ENCODE peak calls at places on chromosomes 5 and 9, in eight cellular contexts. D, E, R, T, M, K, Q and F are unnamed samples.

GRCh38 chr5:145912019-145912418 is 24.4 kb upstream of the SH3RF2 start:
- DNase-seq in D (no peak), E (no peak), R (no peak), T (no peak), M (no peak), K (no peak), Q (no peak), F (no peak)

GRCh38 chr9:13033959-13034695 is 245.4 kb downstream of the MPDZ start:
- DNase-seq in D (peak), E (peak), R (peak), T (peak), M (peak), K (peak), Q (peak), F (peak)

GRCh38 chr9:87959916-87960581 is 14.3 kb downstream of the CDK20 start:
- DNase-seq in D (peak), E (no peak), R (no peak), T (peak), M (no peak), K (no peak), Q (peak), F (no peak)

GRCh38 chr9:136853596-136854112 is 1.5 kb downstream of the MAMDC4 start:
- DNase-seq in D (no peak), E (no peak), R (no peak), T (no peak), M (no peak), K (no peak), Q (no peak), F (peak)

GRCh38 chr9:77977210-77977611 is 54.4 kb downstream of the GNAQ start:
- DNase-seq in D (peak), E (peak), R (peak), T (peak), M (peak), K (peak), Q (peak), F (peak)

GRCh38 chr5:141734501-141735231 is 52.6 kb upstream of the ARAP3 start:
- DNase-seq in D (peak), E (peak), R (peak), T (peak), M (peak), K (peak), Q (peak), F (peak)

GRCh38 chr5:110940136-110940535 is 131.4 kb upstream of the TSLP start:
- DNase-seq in D (no peak), E (no peak), R (no peak), T (peak), M (no peak), K (no peak), Q (peak), F (no peak)

GRCh38 chr5:40121236-40121635 is 558.5 kb upstream of the PTGER4 start:
- DNase-seq in D (no peak), E (no peak), R (no peak), T (no peak), M (no peak), K (no peak), Q (no peak), F (no peak)

GRCh38 chr9:68822596-68823165 is 117.6 kb downstream of the PIP5K1B start:
- DNase-seq in D (no peak), E (no peak), R (no peak), T (no peak), M (no peak), K (no peak), Q (no peak), F (no peak)

GRCh38 chr5:159880676-159881075 is 35.6 kb upstream of the ADRA1B start:
- DNase-seq in D (no peak), E (no peak), R (no peak), T (no peak), M (no peak), K (no peak), Q (no peak), F (no peak)

GRCh38 chr9:138103111-138103823 is 225.7 kb downstream of the CACNA1B start:
- DNase-seq in D (no peak), E (no peak), R (no peak), T (no peak), M (peak), K (peak), Q (no peak), F (no peak)

DNA sequence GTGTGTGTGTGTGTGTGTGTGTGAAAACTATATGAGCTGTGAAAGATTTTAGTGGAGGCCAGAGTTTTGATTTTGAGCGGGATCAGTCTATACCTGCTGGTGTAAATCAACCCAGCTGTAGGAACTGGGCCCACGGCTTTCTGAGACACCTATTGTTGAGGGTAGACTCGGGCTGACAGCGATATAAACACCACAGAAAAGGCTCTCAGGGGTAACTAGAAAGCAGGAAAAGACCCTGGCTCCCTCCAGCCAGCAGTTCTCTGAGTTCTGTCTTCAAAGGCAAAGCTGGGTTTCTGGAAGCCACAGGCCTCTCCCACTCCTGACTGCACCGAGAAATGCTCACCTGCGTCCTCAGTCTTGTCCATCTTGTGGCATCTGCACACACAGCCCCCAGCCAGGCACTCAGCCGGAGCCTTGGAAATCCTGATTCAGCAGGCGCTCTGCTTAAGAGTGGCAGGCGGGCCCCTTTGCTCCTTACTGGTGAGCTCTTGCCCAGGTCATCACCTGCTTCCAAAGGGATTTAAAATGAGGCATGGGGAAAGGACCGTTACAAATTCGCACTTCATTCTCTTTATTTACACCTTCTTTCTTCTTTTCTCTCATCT is 223.3 kb downstream of the NDUFS4 start:
- DNase-seq in D (no peak), E (no peak), R (no peak), T (no peak), M (peak), K (no peak), Q (no peak), F (no peak)
- H2AFZ ChIP-seq in D (no peak), E (peak), R (no peak), T (no peak), M (peak), K (no peak), Q (peak), F (no peak)

DNA sequence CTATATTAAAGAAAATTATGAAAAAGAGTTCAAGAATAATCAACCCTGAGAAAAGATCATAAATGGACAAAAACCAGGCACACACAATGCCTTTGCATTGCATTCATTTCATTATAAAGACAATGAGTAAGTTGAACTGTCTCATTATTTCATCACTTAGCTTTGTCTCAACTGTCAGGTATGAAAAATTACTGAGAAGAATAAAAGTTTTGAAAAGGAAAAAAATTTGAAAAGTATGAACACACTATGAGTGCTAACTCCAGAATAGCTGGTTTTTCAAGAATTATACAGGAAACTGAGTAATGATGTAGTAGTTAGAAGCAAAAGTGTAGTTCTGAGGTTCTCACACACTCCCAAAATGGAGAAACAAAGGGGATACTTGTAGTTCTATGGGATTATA is 16.3 kb upstream of the ANXA1 start:
- DNase-seq in D (no peak), E (no peak), R (no peak), T (no peak), M (no peak), K (no peak), Q (no peak), F (no peak)
- H3K27ac ChIP-seq in D (no peak), E (no peak), R (no peak), T (no peak), M (no peak), K (peak), Q (no peak), F (no peak)

GRCh38 chr9:128024761-128025308 is 42.3 kb downstream of the NAIF1 start:
- DNase-seq in D (no peak), E (no peak), R (no peak), T (no peak), M (no peak), K (no peak), Q (no peak), F (no peak)

GRCh38 chr9:128026255-128027165 is 40.6 kb downstream of the NAIF1 start:
- DNase-seq in D (no peak), E (no peak), R (peak), T (no peak), M (no peak), K (peak), Q (no peak), F (peak)

GRCh38 chr9:128027166-128027539 is 40.0 kb downstream of the NAIF1 start:
- DNase-seq in D (no peak), E (no peak), R (peak), T (no peak), M (no peak), K (no peak), Q (no peak), F (peak)

GRCh38 chr9:128027705-128028104 is 39.4 kb downstream of the NAIF1 start:
- DNase-seq in D (no peak), E (no peak), R (no peak), T (no peak), M (no peak), K (no peak), Q (no peak), F (no peak)

GRCh38 chr9:128025756-128026155 is 41.4 kb downstream of the NAIF1 start:
- DNase-seq in D (no peak), E (no peak), R (no peak), T (no peak), M (no peak), K (no peak), Q (no peak), F (no peak)
- H2AFZ ChIP-seq in D (no peak), E (no peak), R (no peak), T (no peak), M (no peak), K (no peak), Q (no peak), F (peak)

DNA sequence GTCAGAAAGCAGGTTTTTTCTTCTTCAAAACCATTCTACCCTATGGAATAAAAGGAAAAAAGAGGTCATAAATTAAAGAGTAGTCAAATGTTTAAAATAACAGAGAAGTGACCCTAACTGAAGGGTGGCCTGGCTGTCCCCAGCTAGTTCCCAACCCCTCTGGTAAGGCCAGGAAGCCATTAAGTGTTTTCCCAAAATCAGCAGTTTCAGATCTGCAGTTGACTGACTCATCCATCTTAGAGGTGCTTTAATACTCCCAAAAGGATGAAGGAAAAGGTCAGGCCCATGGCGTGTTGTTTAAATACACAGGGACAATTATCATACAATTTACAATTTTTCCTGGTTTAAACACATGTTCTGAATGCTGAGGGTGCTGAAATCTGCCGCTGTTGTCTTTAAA is 47.9 kb upstream of the TBC1D9B start:
- DNase-seq in D (no peak), E (no peak), R (no peak), T (no peak), M (no peak), K (no peak), Q (no peak), F (no peak)
- H3K27ac ChIP-seq in D (no peak), E (no peak), R (no peak), T (no peak), M (no peak), K (no peak), Q (no peak), F (no peak)